ENCODE peak calls at places on chromosomes 1 and 21, in six cellular contexts. G is IMR-90; J is GM23248; C is NT2/D1; M is HFF-Myc; X is stimulated activated CD8-positive, alpha-beta memory T cell treated with anti-CD3 and anti-CD28 coated beads, Interleukin-7, amount 100 ng/mL, for 24 hours. P is an unnamed sample.

GRCh38 chr1:41652346-41653124 is 168.1 kb upstream of the EDN2 start:
- DNase-seq in G (no peak), J (no peak), C (no peak), M (no peak), X (no peak), P (no peak)

GRCh38 chr21:37863842-37864241 is 52.4 kb downstream of the KCNJ6 start:
- DNase-seq in G (peak), J (no peak), C (no peak), M (no peak), X (no peak), P (no peak)

GRCh38 chr1:159749630-159750029 is 31.1 kb upstream of the DUSP23 start:
- DNase-seq in G (no peak), J (no peak), C (no peak), M (no peak), X (no peak), P (no peak)

GRCh38 chr1:207649204-207649753 is 4.3 kb downstream of the CR1L start:
- DNase-seq in G (no peak), J (no peak), C (no peak), M (no peak), X (no peak), P (no peak)

GRCh38 chr1:235160395-235160964 is 570 bp downstream of the RBM34 start:
- DNase-seq in G (peak), J (peak), C (peak), M (peak), X (no peak), P (no peak)

GRCh38 chr21:31911138-31911907 is 38.5 kb downstream of the HUNK start:
- DNase-seq in G (peak), J (peak), C (no peak), M (peak), X (no peak), P (peak)

GRCh38 chr1:28449904-28450303 is 55.9 kb upstream of the RCC1 start:
- DNase-seq in G (no peak), J (peak), C (no peak), M (no peak), X (peak), P (no peak)

GRCh38 chr21:44436111-44436611 is 19.1 kb upstream of the LRRC3 start:
- DNase-seq in G (no peak), J (no peak), C (no peak), M (no peak), X (no peak), P (no peak)

GRCh38 chr1:27862671-27863551 is 9.4 kb upstream of the THEMIS2 start:
- DNase-seq in G (peak), J (peak), C (peak), M (peak), X (no peak), P (peak)

GRCh38 chr1:229509576-229509975 is 1.4 kb upstream of the NUP133 start:
- DNase-seq in G (peak), J (peak), C (no peak), M (no peak), X (no peak), P (no peak)

GRCh38 chr1:230715510-230715909 is 1.6 kb upstream of the AGT start:
- DNase-seq in G (no peak), J (no peak), C (no peak), M (no peak), X (no peak), P (no peak)

GRCh38 chr1:32724678-32725594 is 22.4 kb upstream of the SYNC start:
- DNase-seq in G (peak), J (peak), C (no peak), M (peak), X (no peak), P (peak)

GRCh38 chr1:60066001-60066400 is 7.6 kb downstream of the C1orf87 start:
- DNase-seq in G (no peak), J (peak), C (no peak), M (no peak), X (no peak), P (no peak)

P was measured in HTR-8/SVneo.